ENCODE peak calls at places on chromosomes 4 and X, in nine cellular contexts. C, K, H, P, L, T, Q, X and R are unnamed samples. For H3K36me3, the result is how much of the 10 kb centered on the place peaks cover.

GRCh38 chr4:153962311-153963039 is 173.6 kb upstream of the SFRP2 start:
- DNase-seq in X (no peak), T (no peak), C (no peak), Q (no peak), L (no peak), P (no peak), K (no peak), H (no peak), R (no peak)

GRCh38 chr4:153188966-153189801 is 15.1 kb upstream of the TRIM2 start:
- DNase-seq in X (no peak), Q (no peak), C (peak), T (no peak), P (no peak), K (no peak), H (peak), L (no peak), R (peak)

GRCh38 chr4:108762559-108763225 is at the start of gene ETNPPL:
- DNase-seq in Q (peak), T (peak), C (peak), P (no peak), L (peak), X (peak), H (peak), K (peak), R (no peak)

GRCh38 chr4:173647902-173648301 is 117.9 kb upstream of the HAND2 start:
- DNase-seq in T (no peak), C (no peak), L (no peak), P (no peak), K (no peak), Q (no peak), X (no peak), H (no peak), R (no peak)

GRCh38 chr4:1544861-1545275 is 138.6 kb upstream of the NKX1-1 start:
- DNase-seq in K (no peak), T (peak), Q (no peak), X (no peak), P (no peak), C (no peak), H (no peak), L (peak), R (no peak)

GRCh38 chrX:154016366-154017076 is 3.2 kb downstream of the IRAK1 start:
- DNase-seq in L (no peak), C (no peak), H (no peak), Q (no peak), T (peak), P (no peak), X (no peak), K (no peak), R (no peak)

GRCh38 chrX:46653482-46653881 is 79.9 kb downstream of the CHST7 start:
- DNase-seq in C (peak), L (no peak), T (no peak), Q (no peak), K (no peak), H (peak), P (no peak), X (no peak), R (peak)

GRCh38 chr4:154123897-154124296 is 335.0 kb upstream of the SFRP2 start:
- DNase-seq in C (no peak), H (no peak), X (no peak), K (no peak), Q (no peak), L (no peak), T (no peak), P (no peak), R (no peak)

GRCh38 chr4:125314676-125315570 is at the start of gene FAT4:
- DNase-seq in X (peak), L (peak), H (peak), C (peak), K (peak), Q (peak), T (peak), P (peak), R (peak)

GRCh38 chrX:135923353-135923752 is 29.8 kb downstream of the SAGE1 start:
- DNase-seq in H (no peak), T (no peak), X (no peak), L (no peak), P (no peak), K (no peak), Q (no peak), C (no peak), R (peak)

GRCh38 chr4:17647927-17648326 is 33.5 kb downstream of the MED28 start:
- DNase-seq in L (no peak), T (no peak), C (no peak), Q (no peak), K (no peak), H (no peak), P (no peak), X (no peak), R (no peak)

GRCh38 chr4:17646693-17647092 is 32.3 kb downstream of the MED28 start:
- DNase-seq in P (no peak), C (no peak), X (no peak), L (no peak), T (no peak), H (no peak), K (no peak), Q (no peak), R (no peak)

GRCh38 chr4:17647176-17647806 is 32.9 kb downstream of the MED28 start:
- DNase-seq in C (no peak), H (no peak), P (no peak), K (no peak), Q (no peak), T (no peak), L (no peak), X (no peak), R (no peak)

GRCh38 chr4:17654701-17655100 is 40.3 kb downstream of the MED28 start:
- DNase-seq in L (no peak), H (no peak), C (no peak), P (no peak), K (no peak), X (no peak), Q (no peak), T (no peak), R (no peak)

GRCh38 chr4:17650404-17650803 is 36.0 kb downstream of the MED28 start:
- DNase-seq in K (no peak), T (no peak), P (no peak), Q (no peak), L (no peak), C (no peak), H (no peak), X (no peak), R (no peak)
- H3K4me3 ChIP-seq in K (no peak), T (no peak), P (no peak), Q (no peak), L (no peak), C (no peak), H (no peak), X (no peak), R (no peak)

GRCh38 chr4:122360754-122361153 is 18.1 kb upstream of the ADAD1 start:
- DNase-seq in P (no peak), H (no peak), Q (no peak), K (no peak), L (no peak), C (no peak), T (no peak), X (no peak), R (no peak)
- H3K36me3 ChIP-seq in P (under half), H (half or more), Q (under half), K (under half), L (half or more), C (under half), T (under half), X (under half), R (under half)

GRCh38 chr4:17719106-17719505 is 62.3 kb downstream of the FAM184B start:
- DNase-seq in H (no peak), L (no peak), Q (no peak), T (no peak), C (no peak), P (no peak), X (no peak), K (peak), R (peak)

GRCh38 chr4:17721496-17722360 is 59.7 kb downstream of the FAM184B start:
- DNase-seq in K (peak), C (no peak), T (no peak), P (no peak), X (no peak), L (no peak), Q (no peak), H (peak), R (peak)

GRCh38 chr4:17722361-17722710 is 59.1 kb downstream of the FAM184B start:
- DNase-seq in X (no peak), Q (no peak), C (no peak), H (no peak), K (no peak), P (no peak), T (no peak), L (no peak), R (peak)

GRCh38 chr4:17717301-17717700 is 64.1 kb downstream of the FAM184B start:
- DNase-seq in T (no peak), H (no peak), X (no peak), P (no peak), L (no peak), C (no peak), K (no peak), Q (no peak), R (no peak)

DNA sequence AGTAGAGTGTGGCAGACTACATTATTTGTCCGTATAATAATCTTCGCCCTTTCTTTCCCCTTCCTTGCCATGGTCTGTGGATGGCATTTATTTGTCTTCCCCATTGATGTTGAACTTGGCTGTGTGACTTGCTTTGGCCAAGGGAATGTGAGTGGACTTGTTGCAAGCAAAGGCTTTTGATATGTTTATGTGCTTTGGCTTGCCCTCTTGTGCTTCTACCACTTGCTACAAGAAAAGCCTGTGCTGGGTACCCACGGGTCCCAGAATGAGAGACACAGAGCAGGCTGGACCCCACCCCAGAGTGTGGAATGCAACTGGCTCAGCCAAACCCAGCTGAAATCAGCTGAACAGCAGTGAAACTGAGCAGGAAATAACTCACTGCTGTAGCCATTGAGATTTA is 63.0 kb downstream of the FAM184B start:
- DNase-seq in H (no peak), K (peak), Q (no peak), T (no peak), X (no peak), C (no peak), P (no peak), L (no peak), R (peak)
- TF ChIP-seq CTCF in H (no peak), K (no peak), Q (no peak), T (no peak), X (no peak), C (no peak), P (no peak), L (no peak), R (no peak)

GRCh38 chrX:2689773-2690666 is 1.1 kb upstream of the CD99 start:
- DNase-seq in L (no peak), Q (no peak), H (no peak), X (no peak), C (no peak), K (no peak), T (peak), P (no peak), R (no peak)
- H3K4me3 ChIP-seq in L (peak), Q (peak), H (peak), X (peak), C (no peak), K (no peak), T (peak), P (no peak), R (no peak)

GRCh38 chr4:143186634-143187033 is 1.9 kb downstream of the USP38 start:
- DNase-seq in Q (no peak), X (no peak), K (peak), T (no peak), C (peak), H (peak), L (no peak), P (no peak), R (peak)
- H3K36me3 ChIP-seq in Q (under half), X (under half), K (under half), T (under half), C (under half), H (under half), L (under half), P (under half), R (under half)

DNA sequence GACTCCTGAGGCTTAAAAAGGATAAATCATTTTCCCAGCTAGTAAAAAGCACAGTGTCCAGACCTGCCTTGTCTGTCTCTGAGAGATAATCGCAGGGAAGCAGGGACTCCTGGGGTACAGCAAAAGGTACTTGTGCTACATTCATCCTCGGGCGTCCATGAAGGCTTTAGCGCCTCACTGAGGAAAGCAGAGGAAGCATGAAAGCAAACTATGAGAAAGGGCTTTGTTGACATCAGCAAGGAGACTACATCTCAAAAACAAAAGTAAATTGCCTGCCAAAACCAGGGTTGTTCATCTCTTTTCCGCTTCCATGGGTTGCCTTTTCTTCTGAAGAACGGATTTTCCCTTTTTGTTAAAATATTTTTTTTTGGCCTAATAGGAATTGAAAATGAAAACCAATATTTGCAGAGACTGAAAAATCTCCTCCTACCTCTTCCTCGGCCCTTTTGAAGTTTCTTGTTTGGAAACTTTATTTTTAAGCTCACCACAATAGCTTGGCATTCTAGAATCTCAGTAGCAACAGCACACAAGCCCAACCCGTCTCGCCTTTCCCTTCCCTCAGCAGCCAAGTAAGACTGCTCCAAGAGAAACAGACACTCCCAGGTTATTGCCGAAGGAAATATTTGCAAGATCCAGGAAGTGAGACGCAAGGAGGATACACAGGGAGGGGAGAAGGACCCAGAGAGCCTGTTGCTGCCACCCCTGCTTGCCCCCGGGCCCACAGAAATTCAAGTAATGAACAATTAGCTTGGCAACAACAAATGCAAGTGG is 148.3 kb upstream of the DGKK start:
- DNase-seq in K (peak), T (no peak), L (no peak), H (no peak), Q (no peak), X (peak), C (no peak), P (no peak), R (peak)
- TF ChIP-seq CTCF in K (no peak), T (no peak), L (peak), H (no peak), Q (no peak), X (no peak), C (no peak), P (no peak), R (peak)

DNA sequence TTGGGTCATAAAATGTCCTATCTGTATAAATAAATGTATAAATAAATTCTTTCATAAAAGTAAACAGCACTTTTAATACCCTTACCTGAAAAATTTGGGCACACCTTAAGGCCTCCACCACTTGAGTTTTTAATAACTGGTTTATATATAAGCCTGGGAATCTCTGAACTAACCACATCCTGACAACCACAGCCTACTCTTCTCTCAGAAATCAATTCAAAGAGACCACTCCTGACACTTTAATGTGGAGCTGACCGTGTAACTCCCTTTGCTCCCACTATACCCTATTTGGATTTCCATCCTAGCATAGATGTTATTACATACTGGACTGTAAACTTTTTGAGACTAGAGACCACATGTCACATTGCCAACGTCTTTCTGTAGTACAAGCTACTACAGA is 3.5 kb downstream of the FBXL5 start:
- DNase-seq in Q (no peak), L (no peak), X (no peak), P (no peak), T (no peak), H (no peak), C (peak), K (no peak), R (no peak)
- H3K4me3 ChIP-seq in Q (peak), L (peak), X (no peak), P (no peak), T (no peak), H (no peak), C (no peak), K (peak), R (no peak)